ENCODE peak calls at places on chromosome 20, in nine cellular contexts. G is transverse colon, S is suprapubic skin, Q is body of pancreas, J is breast epithelium, L is heart left ventricle, M is prostate gland, W is spleen, O is tibial nerve. E is an unnamed sample.

GRCh38 chr20:53723045-53723444 is 129.4 kb upstream of the ZNF217 start:
- DNase-seq in G (no peak), S (no peak), Q (no peak), J (no peak), L (no peak), M (no peak), W (no peak), O (no peak), E (no peak)

GRCh38 chr20:50879649-50880550 is 51.3 kb downstream of the ADNP start:
- DNase-seq in G (no peak), S (peak), Q (no peak), J (no peak), L (no peak), M (no peak), W (peak), O (no peak), E (no peak)

GRCh38 chr20:29079769-29080690 is 2177.4 kb upstream of the DEFB115 start:
- DNase-seq in G (no peak), S (no peak), Q (peak), J (no peak), L (peak), M (peak), W (no peak), O (no peak), E (no peak)

GRCh38 chr20:829531-829930 is 4.0 kb upstream of the FAM110A start:
- DNase-seq in G (peak), S (no peak), Q (no peak), J (no peak), L (no peak), M (no peak), W (no peak), O (no peak), E (no peak)

GRCh38 chr20:44692932-44693476 is 22.2 kb upstream of the CCN5 start:
- DNase-seq in G (peak), S (peak), Q (peak), J (no peak), L (peak), M (no peak), W (no peak), O (peak), E (peak)

GRCh38 chr20:57402206-57403125 is 11.3 kb downstream of the RBM38 start:
- DNase-seq in G (no peak), S (no peak), Q (no peak), J (no peak), L (no peak), M (no peak), W (peak), O (no peak), E (no peak)

GRCh38 chr20:10711903-10712373 is 38.1 kb upstream of the JAG1 start:
- DNase-seq in G (no peak), S (no peak), Q (no peak), J (no peak), L (no peak), M (no peak), W (no peak), O (no peak), E (no peak)

GRCh38 chr20:32333988-32334885 is 23.9 kb upstream of the ASXL1 start:
- DNase-seq in G (peak), S (no peak), Q (peak), J (no peak), L (peak), M (no peak), W (peak), O (no peak), E (no peak)

GRCh38 chr20:57899554-57899953 is 189.7 kb upstream of the PMEPA1 start:
- DNase-seq in G (no peak), S (no peak), Q (no peak), J (peak), L (no peak), M (no peak), W (peak), O (no peak), E (no peak)

GRCh38 chr20:38450412-38450975 is 15.4 kb upstream of the SNHG17 start:
- DNase-seq in G (no peak), S (no peak), Q (no peak), J (no peak), L (no peak), M (no peak), W (peak), O (no peak), E (no peak)

GRCh38 chr20:13099676-13100075 is 90.9 kb downstream of the SPTLC3 start:
- DNase-seq in G (no peak), S (no peak), Q (no peak), J (no peak), L (no peak), M (no peak), W (no peak), O (no peak), E (no peak)

GRCh38 chr20:20663841-20664240 is 48.6 kb downstream of the RALGAPA2 start:
- DNase-seq in G (no peak), S (no peak), Q (no peak), J (no peak), L (no peak), M (no peak), W (no peak), O (no peak), E (no peak)

GRCh38 chr20:2305946-2306345 is 10.1 kb downstream of the TGM3 start:
- DNase-seq in G (peak), S (no peak), Q (no peak), J (no peak), L (no peak), M (no peak), W (no peak), O (no peak), E (no peak)

GRCh38 chr20:31693987-31694661 is 28.5 kb downstream of the BCL2L1 start:
- DNase-seq in G (no peak), S (no peak), Q (no peak), J (no peak), L (no peak), M (no peak), W (no peak), O (no peak), E (no peak)

GRCh38 chr20:40283689-40284088 is 405.3 kb downstream of the MAFB start:
- DNase-seq in G (no peak), S (no peak), Q (no peak), J (no peak), L (no peak), M (no peak), W (no peak), O (no peak), E (no peak)

GRCh38 chr20:56657879-56658278 is 28.8 kb downstream of the TFAP2C start:
- DNase-seq in G (no peak), S (no peak), Q (no peak), J (no peak), L (no peak), M (peak), W (no peak), O (no peak), E (no peak)

GRCh38 chr20:44650777-44651493 is 564 bp downstream of the ADA start:
- DNase-seq in G (no peak), S (no peak), Q (no peak), J (no peak), L (peak), M (no peak), W (peak), O (no peak), E (no peak)

GRCh38 chr20:23937303-23938117 is 51.1 kb downstream of the GGTLC1 start:
- DNase-seq in G (peak), S (no peak), Q (peak), J (no peak), L (peak), M (peak), W (peak), O (no peak), E (peak)

GRCh38 chr20:37438464-37439222 is 82.4 kb upstream of the NNAT start:
- DNase-seq in G (no peak), S (no peak), Q (no peak), J (no peak), L (no peak), M (no peak), W (no peak), O (no peak), E (no peak)

GRCh38 chr20:48051810-48052491 is 266.7 kb upstream of the SULF2 start:
- DNase-seq in G (no peak), S (no peak), Q (no peak), J (no peak), L (no peak), M (no peak), W (no peak), O (no peak), E (no peak)

GRCh38 chr20:5890773-5891441 is 59.4 kb downstream of the TRMT6 start:
- DNase-seq in G (no peak), S (no peak), Q (no peak), J (no peak), L (no peak), M (no peak), W (no peak), O (no peak), E (no peak)

GRCh38 chr20:24134284-24134683 is 145.7 kb upstream of the GGTLC1 start:
- DNase-seq in G (no peak), S (no peak), Q (peak), J (no peak), L (no peak), M (peak), W (no peak), O (no peak), E (no peak)

GRCh38 chr20:5531318-5532081 is 214.7 kb upstream of the PROKR2 start:
- DNase-seq in G (no peak), S (no peak), Q (no peak), J (no peak), L (no peak), M (no peak), W (no peak), O (no peak), E (no peak)

GRCh38 chr20:53255102-53255710 is 283.0 kb downstream of the TSHZ2 start:
- DNase-seq in G (no peak), S (no peak), Q (no peak), J (no peak), L (no peak), M (no peak), W (no peak), O (no peak), E (no peak)

GRCh38 chr20:5844063-5844681 is 94.0 kb downstream of the SHLD1 start:
- DNase-seq in G (no peak), S (no peak), Q (no peak), J (no peak), L (no peak), M (no peak), W (no peak), O (no peak), E (no peak)

GRCh38 chr20:36162272-36162966 is 7.9 kb downstream of the EPB41L1 start:
- DNase-seq in G (no peak), S (no peak), Q (no peak), J (no peak), L (peak), M (no peak), W (peak), O (no peak), E (no peak)

GRCh38 chr20:8809107-8809953 is 259.6 kb upstream of the PLCB4 start:
- DNase-seq in G (no peak), S (no peak), Q (peak), J (no peak), L (no peak), M (no peak), W (no peak), O (no peak), E (no peak)

DNA sequence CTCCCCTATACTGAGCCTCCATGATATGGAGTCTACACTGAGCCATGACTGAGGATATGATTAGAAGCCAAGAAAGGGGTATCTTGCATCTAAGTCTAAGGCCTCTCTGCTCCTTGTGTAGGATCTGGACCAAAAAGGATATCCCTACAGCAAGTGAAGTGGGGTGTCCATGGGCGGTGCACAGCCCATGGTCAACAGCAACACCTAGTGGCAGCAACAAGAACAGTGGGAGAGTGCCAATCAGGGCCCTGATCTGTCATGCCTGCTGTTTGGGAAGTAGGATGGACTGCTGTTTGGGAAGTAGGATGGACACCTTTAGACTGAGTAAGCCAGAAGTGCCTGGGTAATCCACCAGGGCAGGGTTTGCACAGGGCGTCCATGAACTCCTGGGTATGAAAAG is 22.4 kb downstream of the PTGIS start:
- DNase-seq in G (no peak), S (peak), Q (no peak), J (no peak), L (no peak), M (no peak), W (no peak), O (no peak), E (no peak)
- H3K27ac ChIP-seq in G (no peak), S (no peak), Q (no peak), J (no peak), L (no peak), M (no peak), W (no peak), O (no peak), E (no peak)

DNA sequence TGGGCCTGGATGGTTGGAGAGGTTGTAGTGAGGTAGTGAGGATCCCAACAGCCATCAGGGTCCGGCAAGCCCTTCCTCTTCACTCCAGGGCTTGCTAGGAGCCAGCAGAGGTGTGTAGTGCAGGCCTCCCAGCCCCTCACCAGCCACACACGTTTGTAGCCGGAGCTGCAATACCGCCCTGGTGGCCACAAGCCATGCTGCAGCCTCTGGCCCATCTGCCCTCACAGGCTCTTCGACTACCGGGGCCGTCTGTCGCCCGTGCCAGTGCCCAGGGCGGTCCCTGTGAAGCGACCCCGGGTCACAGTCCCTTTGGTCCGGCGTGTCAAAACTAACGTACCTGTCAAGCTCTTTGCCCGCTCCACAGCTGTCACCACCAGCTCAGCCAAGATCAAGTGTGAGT is 36.4 kb downstream of the EIF2S2 start:
- DNase-seq in G (no peak), S (no peak), Q (no peak), J (no peak), L (no peak), M (no peak), W (no peak), O (no peak), E (no peak)
- TF ChIP-seq POLR2A in G (no peak), S (no peak), Q (no peak), J (no peak), L (no peak), M (no peak), W (no peak), O (no peak), E (no peak)

DNA sequence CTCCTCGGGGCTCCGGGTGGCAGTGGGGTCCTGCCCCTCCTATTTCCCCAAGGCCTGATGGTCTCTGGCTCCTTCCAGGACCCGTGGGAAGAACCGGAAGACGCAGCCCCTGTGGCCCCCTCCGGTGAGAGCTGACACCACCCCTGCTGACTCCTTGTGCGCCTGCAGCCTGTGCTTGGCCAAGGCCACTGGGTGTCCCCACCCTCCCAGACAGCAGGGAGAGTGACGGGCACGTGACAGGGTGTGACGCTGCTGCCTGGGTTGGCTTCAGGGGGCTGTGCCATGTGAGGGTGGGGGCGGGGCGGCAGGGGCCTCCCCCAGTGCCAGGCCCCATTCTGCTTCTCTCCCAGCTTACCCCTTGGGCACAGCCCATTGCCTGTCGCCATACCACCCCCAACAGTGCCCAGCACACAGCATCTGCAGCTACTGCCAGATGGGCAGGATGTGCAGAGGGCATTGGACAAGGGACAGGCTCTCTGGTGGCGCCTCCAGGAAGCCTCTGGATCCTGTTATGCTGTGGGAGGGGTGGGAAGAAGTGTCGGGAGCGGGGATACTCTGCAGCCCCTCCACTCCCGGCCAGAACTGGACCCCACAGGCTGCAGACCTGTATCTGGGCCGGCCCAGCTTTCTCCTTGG is 2.9 kb downstream of the BIRC7 start:
- DNase-seq in G (no peak), S (no peak), Q (no peak), J (no peak), L (no peak), M (no peak), W (no peak), O (no peak), E (no peak)
- H3K27ac ChIP-seq in G (no peak), S (no peak), Q (no peak), J (no peak), L (no peak), M (no peak), W (peak), O (peak), E (no peak)

GRCh38 chr20:41693136-41693979 is 75.2 kb upstream of the CHD6 start:
- DNase-seq in G (peak), S (peak), Q (peak), J (peak), L (peak), M (peak), W (peak), O (peak), E (peak)
- TF ChIP-seq POLR2A in G (peak), S (no peak), Q (peak), J (no peak), L (peak), M (peak), W (peak), O (peak), E (peak)

GRCh38 chr20:52178691-52179090 is 12.9 kb downstream of the ZFP64 start:
- DNase-seq in G (no peak), S (no peak), Q (no peak), J (no peak), L (no peak), M (no peak), W (no peak), O (no peak), E (no peak)
- H3K27ac ChIP-seq in G (no peak), S (no peak), Q (no peak), J (no peak), L (no peak), M (no peak), W (no peak), O (no peak), E (no peak)

GRCh38 chr20:17971571-17972013 is 2.8 kb downstream of the MGME1 start:
- DNase-seq in G (no peak), S (no peak), Q (no peak), J (no peak), L (no peak), M (no peak), W (no peak), O (no peak), E (no peak)
- TF ChIP-seq POLR2A in G (no peak), S (no peak), Q (no peak), J (no peak), L (no peak), M (no peak), W (no peak), O (no peak), E (no peak)